ENCODE peak calls at places on chromosomes 1 and 21, in nine cellular contexts. J is tibial artery; I is uterus; R is CD8-positive, alpha-beta T cell; N is brain microvascular endothelial cell; W is naive thymus-derived CD4-positive, alpha-beta T cell; O is thoracic aorta; P is lung; C is testis. A is an unnamed sample.

GRCh38 chr1:153880962-153881361 is 41.8 kb downstream of the GATAD2B start:
- DNase-seq in P (peak; percentile 84), C (peak; percentile 86), O (peak; percentile 59), J (peak; percentile 82), N (peak; percentile 97), R (peak; percentile 10), W (peak; percentile 62), I (peak; percentile 71), A (no peak)

GRCh38 chr1:21042920-21043605 is 133.6 kb downstream of the EIF4G3 start:
- DNase-seq in O (no peak), N (peak; percentile 35), I (no peak), J (no peak), P (no peak), R (no peak), C (no peak), W (no peak), A (no peak)

GRCh38 chr1:198794498-198794897 is 155.7 kb downstream of the PTPRC start:
- DNase-seq in W (no peak), I (no peak), N (no peak), O (no peak), J (no peak), R (no peak), C (no peak), P (no peak), A (no peak)

GRCh38 chr21:43880111-43880985 is 15.3 kb downstream of the AGPAT3 start:
- DNase-seq in I (no peak), J (no peak), W (no peak), P (peak; percentile 56), R (no peak), O (no peak), N (peak; percentile 9), C (no peak), A (no peak)

GRCh38 chr1:3016641-3017439 is 4.4 kb upstream of the ACTRT2 start:
- DNase-seq in O (no peak), C (no peak), P (no peak), R (no peak), N (no peak), I (no peak), W (peak; percentile 6), J (peak; percentile 10), A (no peak)

GRCh38 chr1:77010937-77011336 is 143.7 kb downstream of the ST6GALNAC5 start:
- DNase-seq in J (no peak), P (no peak), W (no peak), O (no peak), R (no peak), C (no peak), N (no peak), I (no peak), A (no peak)

GRCh38 chr1:75276385-75276784 is 142.2 kb downstream of the LHX8 start:
- DNase-seq in R (no peak), O (no peak), P (no peak), J (no peak), N (no peak), W (no peak), I (no peak), C (no peak), A (no peak)

GRCh38 chr21:45574691-45575090 is 32.5 kb upstream of the SLC19A1 start:
- DNase-seq in N (no peak), R (no peak), P (no peak), I (peak; percentile 10), C (no peak), W (no peak), O (no peak), J (no peak), A (no peak)

GRCh38 chr1:220294754-220295419 is 22.6 kb upstream of the RAB3GAP2 start:
- DNase-seq in O (no peak), C (no peak), J (no peak), W (no peak), P (no peak), R (no peak), N (peak; percentile 59), I (no peak), A (no peak)

GRCh38 chr1:8662380-8663072 is 154.9 kb downstream of the RERE start:
- DNase-seq in W (no peak), O (no peak), J (no peak), C (no peak), R (no peak), N (no peak), P (no peak), I (no peak), A (no peak)

GRCh38 chr1:54077359-54077758 is 24.0 kb downstream of the TCEANC2 start:
- DNase-seq in C (no peak), W (no peak), N (no peak), I (no peak), P (no peak), O (no peak), R (no peak), J (no peak), A (no peak)

GRCh38 chr1:206558794-206559660 is 51.7 kb downstream of the RASSF5 start:
- DNase-seq in J (no peak), N (no peak), P (no peak), O (no peak), C (no peak), R (no peak), W (no peak), I (no peak), A (peak; percentile 42)
- H3K27me3 ChIP-seq in J (no peaks in the 10 kb centered on the region), N (no peaks in the 10 kb centered on the region), P (no peaks in the 10 kb centered on the region), O (no peaks in the 10 kb centered on the region), C (no peaks in the 10 kb centered on the region), R (no peaks in the 10 kb centered on the region), W (no peaks in the 10 kb centered on the region), I (no peaks in the 10 kb centered on the region), A (no peaks in the 10 kb centered on the region)

GRCh38 chr1:31657972-31658510 is 13.4 kb upstream of the PEF1 start:
- DNase-seq in N (no peak), J (no peak), W (no peak), R (no peak), I (no peak), O (no peak), P (no peak), C (no peak), A (no peak)

GRCh38 chr1:31659889-31660288 is 15.2 kb upstream of the PEF1 start:
- DNase-seq in W (no peak), N (no peak), P (no peak), R (no peak), I (no peak), J (no peak), C (no peak), O (no peak), A (no peak)

GRCh38 chr1:31660871-31661455 is 16.3 kb upstream of the PEF1 start:
- DNase-seq in C (no peak), R (no peak), P (no peak), J (no peak), O (no peak), W (no peak), I (no peak), N (no peak), A (no peak)

GRCh38 chr1:31657020-31657804 is 12.5 kb upstream of the PEF1 start:
- DNase-seq in O (no peak), C (no peak), N (no peak), R (no peak), W (no peak), J (no peak), I (no peak), P (no peak), A (no peak)

DNA sequence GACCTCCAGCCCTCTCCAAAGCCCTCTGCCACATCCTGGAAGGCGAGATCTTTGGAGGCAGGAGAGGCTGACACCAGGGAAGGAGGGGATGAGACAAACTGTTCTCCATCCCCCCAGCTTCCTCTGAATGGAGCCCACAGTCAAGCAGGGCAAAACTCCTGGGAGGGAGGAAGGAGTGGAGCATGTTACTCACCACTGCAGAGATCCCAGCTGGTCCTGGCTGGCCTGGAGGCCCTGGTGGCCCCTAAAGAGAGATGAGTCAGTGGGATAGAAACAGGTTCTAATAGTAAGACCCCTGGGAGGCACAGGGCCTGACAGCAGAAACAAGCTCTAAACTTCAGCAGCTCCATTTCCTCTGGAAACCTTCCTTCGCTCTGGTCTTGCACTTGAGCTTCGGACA is 14.0 kb upstream of the PEF1 start:
- DNase-seq in W (no peak), R (no peak), N (peak; percentile 24), O (no peak), C (no peak), P (no peak), I (no peak), J (no peak), A (no peak)
- H3K27me3 ChIP-seq in W (no peaks in the 10 kb centered on the region), R (no peaks in the 10 kb centered on the region), N (no peaks in the 10 kb centered on the region), O (no peaks in the 10 kb centered on the region), C (no peaks in the 10 kb centered on the region), P (no peaks in the 10 kb centered on the region), I (no peaks in the 10 kb centered on the region), J (no peaks in the 10 kb centered on the region), A (no peaks in the 10 kb centered on the region)

DNA sequence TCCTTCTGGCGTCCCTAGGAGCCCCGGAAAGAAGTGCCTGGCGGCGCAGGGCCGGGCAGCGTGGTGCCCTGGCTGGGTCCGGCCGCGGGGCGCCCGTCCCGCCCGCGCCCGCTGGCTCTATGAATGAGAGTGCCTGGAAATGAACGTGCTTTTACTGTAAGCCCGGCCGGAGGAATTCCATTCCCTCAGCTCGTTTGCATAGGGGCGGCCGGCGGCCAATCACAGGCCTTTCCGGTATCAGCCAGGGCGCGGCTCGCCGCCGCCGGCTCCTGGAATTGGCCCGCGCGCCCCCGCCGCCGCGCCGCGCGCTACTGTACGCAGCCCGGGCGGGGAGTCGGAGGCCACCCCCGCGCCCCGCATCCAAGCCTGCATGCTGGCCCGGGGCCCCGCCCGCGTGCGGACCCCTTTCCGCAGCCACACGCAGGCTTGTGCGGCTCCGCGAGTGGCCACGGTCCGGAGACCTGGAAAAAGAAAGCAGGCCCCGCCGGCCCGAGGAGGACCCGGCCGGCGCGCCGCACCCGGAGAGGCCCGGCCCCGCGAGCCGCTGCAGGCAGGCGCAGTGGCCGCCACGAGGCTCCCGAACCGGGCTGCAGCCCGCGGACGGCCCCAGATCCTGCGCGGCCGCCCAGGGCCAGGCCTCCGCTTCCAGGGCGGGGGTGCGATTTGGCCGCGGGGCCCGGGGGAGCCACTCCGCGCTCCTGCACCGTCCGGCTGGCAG is 160.4 kb downstream of the RUNX1 start:
- DNase-seq in I (peak; percentile 85), W (peak; percentile 74), R (peak; percentile 60), C (peak; percentile 98), J (peak; percentile 95), P (peak; percentile 94), N (peak; percentile 95), O (peak; percentile 87), A (peak; percentile 64)
- H3K27me3 ChIP-seq in I (peaks cover 53% of the 10 kb centered on the region), W (no peaks in the 10 kb centered on the region), R (no peaks in the 10 kb centered on the region), C (no peaks in the 10 kb centered on the region), J (peaks cover 58% of the 10 kb centered on the region), P (no peaks in the 10 kb centered on the region), N (no peaks in the 10 kb centered on the region), O (peaks cover 26% of the 10 kb centered on the region), A (no peaks in the 10 kb centered on the region)

GRCh38 chr1:22662986-22663408 is 10.0 kb downstream of the C1QB start:
- DNase-seq in N (no peak), I (no peak), R (no peak), W (no peak), P (no peak), C (no peak), J (no peak), O (no peak), A (no peak)

GRCh38 chr1:22660716-22661241 is 7.7 kb downstream of the C1QB start:
- DNase-seq in P (no peak), W (no peak), C (no peak), I (no peak), N (no peak), O (no peak), R (no peak), J (no peak), A (no peak)

GRCh38 chr1:22658385-22659163 is 5.5 kb downstream of the C1QB start:
- DNase-seq in R (no peak), O (no peak), W (no peak), I (no peak), N (no peak), P (no peak), C (no peak), J (no peak), A (no peak)

GRCh38 chr1:22662318-22662717 is 9.3 kb downstream of the C1QB start:
- DNase-seq in J (peak; percentile 37), R (no peak), P (no peak), I (no peak), N (peak; percentile 1), O (no peak), C (peak; percentile 50), W (no peak), A (no peak)

GRCh38 chr1:22661880-22662279 is 8.8 kb downstream of the C1QB start:
- DNase-seq in N (no peak), J (no peak), C (no peak), R (no peak), P (no peak), I (no peak), O (no peak), W (no peak), A (no peak)
- H3K27me3 ChIP-seq in N (peaks cover 1% of the 10 kb centered on the region), J (peaks cover 30% of the 10 kb centered on the region), C (no peaks in the 10 kb centered on the region), R (no peaks in the 10 kb centered on the region), P (no peaks in the 10 kb centered on the region), I (no peaks in the 10 kb centered on the region), O (no peaks in the 10 kb centered on the region), W (no peaks in the 10 kb centered on the region), A (no peaks in the 10 kb centered on the region)

A was measured in CD4-positive, CD25-positive, alpha-beta regulatory T cell.